ENCODE peak calls at places on chromosomes 7 and 10, in eight cellular contexts. X, Q, B, W, K, U, I and P are unnamed samples.

GRCh38 chr10:118768041-118768933 is 13.5 kb upstream of the CACUL1 start:
- DNase-seq in X (no peak), Q (no peak), B (no peak), W (no peak), K (no peak), U (no peak), I (no peak), P (no peak)

GRCh38 chr7:108561047-108561619 is 8.4 kb downstream of the THAP5 start:
- DNase-seq in X (no peak), Q (peak; percentile 45), B (no peak), W (no peak), K (no peak), U (no peak), I (no peak), P (no peak)

GRCh38 chr10:71157435-71157834 is 54.9 kb upstream of the UNC5B start:
- DNase-seq in X (no peak), Q (no peak), B (no peak), W (no peak), K (peak; percentile 9), U (no peak), I (no peak), P (no peak)

GRCh38 chr7:4693749-4694148 is 11.7 kb downstream of the FOXK1 start:
- DNase-seq in X (no peak), Q (no peak), B (no peak), W (no peak), K (no peak), U (no peak), I (no peak), P (no peak)

GRCh38 chr10:24617771-24618396 is 105.8 kb downstream of the ARHGAP21 start:
- DNase-seq in X (peak; percentile 71), Q (peak; percentile 69), B (peak; percentile 67), W (peak; percentile 26), K (peak; percentile 73), U (peak; percentile 69), I (peak; percentile 24), P (peak; percentile 7)

GRCh38 chr7:4753610-4754432 is 21.6 kb upstream of the AP5Z1 start:
- DNase-seq in X (peak; percentile 90), Q (peak; percentile 66), B (peak; percentile 87), W (peak; percentile 80), K (peak; percentile 92), U (peak; percentile 91), I (peak; percentile 35), P (peak; percentile 77)

GRCh38 chr10:36675458-36675880 is 449.9 kb upstream of the ANKRD30A start:
- DNase-seq in X (no peak), Q (peak; percentile 91), B (no peak), W (no peak), K (no peak), U (no peak), I (no peak), P (no peak)

GRCh38 chr7:29956477-29956836 is 33.1 kb downstream of the SCRN1 start:
- DNase-seq in X (no peak), Q (no peak), B (no peak), W (no peak), K (no peak), U (no peak), I (no peak), P (no peak)

GRCh38 chr10:50624866-50625491 is 1.2 kb upstream of the SGMS1 start:
- DNase-seq in X (peak; percentile 85), Q (peak; percentile 89), B (peak; percentile 83), W (no peak), K (peak; percentile 88), U (no peak), I (no peak), P (peak; percentile 74)

GRCh38 chr10:110686037-110686436 is 41.9 kb downstream of the RBM20 start:
- DNase-seq in X (no peak), Q (no peak), B (no peak), W (no peak), K (no peak), U (no peak), I (no peak), P (no peak)

GRCh38 chr7:70756789-70757188 is 375.2 kb upstream of the GALNT17 start:
- DNase-seq in X (no peak), Q (no peak), B (no peak), W (no peak), K (no peak), U (no peak), I (no peak), P (no peak)

GRCh38 chr7:12423355-12423994 is 19.8 kb upstream of the VWDE start:
- DNase-seq in X (no peak), Q (peak; percentile 71), B (no peak), W (no peak), K (no peak), U (no peak), I (no peak), P (no peak)

GRCh38 chr10:7734821-7735220 is 31.7 kb downstream of the ITIH2 start:
- DNase-seq in X (no peak), Q (no peak), B (no peak), W (no peak), K (no peak), U (no peak), I (no peak), P (no peak)

GRCh38 chr10:22316286-22317120 is at the start of gene COMMD3:
- DNase-seq in X (peak; percentile 88), Q (peak; percentile 97), B (peak; percentile 92), W (peak; percentile 87), K (peak; percentile 94), U (peak; percentile 94), I (no peak), P (peak; percentile 87)

GRCh38 chr10:128859738-128860386 is 607.2 kb upstream of the MGMT start:
- DNase-seq in X (peak; percentile 70), Q (peak; percentile 51), B (peak; percentile 15), W (no peak), K (peak; percentile 61), U (no peak), I (peak; percentile 20), P (no peak)

GRCh38 chr7:127961787-127962463 is 69.3 kb downstream of the LRRC4 start:
- DNase-seq in X (no peak), Q (no peak), B (no peak), W (no peak), K (peak; percentile 58), U (no peak), I (no peak), P (no peak)

GRCh38 chr7:105589221-105590077 is 8.2 kb upstream of the EFCAB10 start:
- DNase-seq in X (peak; percentile 45), Q (peak; percentile 92), B (peak; percentile 69), W (no peak), K (peak; percentile 70), U (no peak), I (peak; percentile 76), P (peak; percentile 33)

GRCh38 chr10:119251315-119251708 is 43.9 kb downstream of the GRK5 start:
- DNase-seq in X (no peak), Q (peak; percentile 93), B (no peak), W (peak; percentile 65), K (no peak), U (no peak), I (no peak), P (no peak)

GRCh38 chr7:95412075-95412474 is 15.9 kb upstream of the PON3 start:
- DNase-seq in X (no peak), Q (no peak), B (no peak), W (no peak), K (no peak), U (no peak), I (no peak), P (no peak)
- H3K27me3 ChIP-seq in X (no peaks in the 10 kb centered on the region), Q (no peaks in the 10 kb centered on the region), B (no peaks in the 10 kb centered on the region), W (no peaks in the 10 kb centered on the region), K (no peaks in the 10 kb centered on the region), U (no peaks in the 10 kb centered on the region), I (no peaks in the 10 kb centered on the region), P (no peaks in the 10 kb centered on the region)

GRCh38 chr7:158300427-158300826 is 287.2 kb downstream of the PTPRN2 start:
- DNase-seq in X (no peak), Q (no peak), B (no peak), W (no peak), K (peak; percentile 30), U (no peak), I (no peak), P (no peak)

GRCh38 chr7:158299607-158300006 is 288.0 kb downstream of the PTPRN2 start:
- DNase-seq in X (no peak), Q (no peak), B (no peak), W (no peak), K (no peak), U (no peak), I (no peak), P (no peak)

GRCh38 chr7:158301221-158301620 is 286.4 kb downstream of the PTPRN2 start:
- DNase-seq in X (no peak), Q (no peak), B (no peak), W (no peak), K (no peak), U (no peak), I (no peak), P (no peak)

GRCh38 chr7:158302274-158303070 is 285.2 kb downstream of the PTPRN2 start:
- DNase-seq in X (no peak), Q (peak; percentile 1), B (no peak), W (no peak), K (peak; percentile 36), U (no peak), I (no peak), P (no peak)

DNA sequence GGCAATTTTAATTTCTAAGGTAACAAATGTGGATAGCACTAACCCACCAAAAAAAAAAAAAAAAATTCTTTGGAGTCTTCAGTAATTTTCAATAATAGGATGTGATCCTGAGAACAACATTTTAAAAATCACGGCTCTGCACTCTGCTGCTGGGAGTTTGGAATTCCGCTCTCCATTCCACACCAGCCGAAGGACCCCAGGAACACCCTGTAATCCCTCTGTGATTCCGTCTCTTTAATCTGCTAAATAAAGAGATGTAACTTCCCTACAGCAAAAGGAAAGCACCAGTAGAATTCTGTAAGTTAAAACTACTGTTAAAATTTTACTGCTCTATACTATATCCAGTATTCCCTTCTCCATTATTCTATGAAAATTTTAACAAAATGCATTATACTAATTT is 284.5 kb downstream of the PTPRN2 start:
- DNase-seq in X (no peak), Q (no peak), B (no peak), W (no peak), K (no peak), U (no peak), I (no peak), P (no peak)
- H3K9me3 ChIP-seq in X (no peaks in the 10 kb centered on the region), Q (no peaks in the 10 kb centered on the region), B (no peaks in the 10 kb centered on the region), W (no peaks in the 10 kb centered on the region), K (no peaks in the 10 kb centered on the region), U (peaks cover 10% of the 10 kb centered on the region), I (peaks cover 10% of the 10 kb centered on the region), P (no peaks in the 10 kb centered on the region)

DNA sequence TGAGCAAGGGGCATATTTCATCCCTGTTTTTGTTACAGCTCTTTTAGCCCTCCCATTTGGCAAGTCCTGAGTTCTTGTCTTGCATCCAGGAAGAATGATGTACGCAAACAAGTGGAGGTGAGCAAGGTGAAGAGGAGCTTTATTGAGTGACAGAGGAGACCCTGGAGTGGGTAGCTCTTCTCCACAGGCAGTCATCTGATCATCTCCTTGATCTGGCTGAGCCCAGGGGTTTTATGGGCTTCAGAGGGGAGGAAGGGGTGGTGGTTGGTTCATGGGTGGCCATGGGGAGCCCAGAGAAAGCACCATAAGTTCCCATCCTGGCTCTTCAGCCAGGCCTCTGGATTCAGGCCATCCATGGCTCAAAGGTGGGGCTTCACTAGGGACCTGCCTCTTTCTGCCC is 21.9 kb downstream of the STEAP1 start:
- DNase-seq in X (no peak), Q (no peak), B (no peak), W (no peak), K (no peak), U (no peak), I (no peak), P (no peak)
- H3K27me3 ChIP-seq in X (no peaks in the 10 kb centered on the region), Q (no peaks in the 10 kb centered on the region), B (no peaks in the 10 kb centered on the region), W (no peaks in the 10 kb centered on the region), K (no peaks in the 10 kb centered on the region), U (no peaks in the 10 kb centered on the region), I (no peaks in the 10 kb centered on the region), P (no peaks in the 10 kb centered on the region)

DNA sequence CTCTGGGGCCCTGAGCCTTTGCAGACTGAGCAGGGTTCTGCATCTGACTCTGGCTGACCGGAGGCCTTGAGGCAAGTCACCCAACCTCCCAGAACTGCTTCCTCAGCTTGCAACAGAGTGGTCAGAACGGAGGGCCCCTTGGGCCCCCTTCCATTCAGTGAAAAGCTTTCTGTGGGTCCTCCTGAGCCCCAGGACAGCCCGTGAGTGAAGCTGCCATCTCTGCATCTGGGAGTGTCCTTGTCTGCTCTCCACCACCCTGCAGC is 224.7 kb downstream of the DNAJB6 start:
- DNase-seq in X (no peak), Q (no peak), B (no peak), W (no peak), K (no peak), U (no peak), I (no peak), P (no peak)
- H3K9me3 ChIP-seq in X (no peaks in the 10 kb centered on the region), Q (no peaks in the 10 kb centered on the region), B (no peaks in the 10 kb centered on the region), W (no peaks in the 10 kb centered on the region), K (no peaks in the 10 kb centered on the region), U (no peaks in the 10 kb centered on the region), I (no peaks in the 10 kb centered on the region), P (no peaks in the 10 kb centered on the region)